ENCODE peak calls at places on chromosomes 13 and 19, in eight cellular contexts. V is NCI-H1436; P is stimulated activated CD4-positive, alpha-beta T cell treated with anti-CD3 and anti-CD28 coated beads, Interleukin-1b, Interleukin-23, amount 100 ng/mL, for 24 hours; E is activated B cell treated with CpG ODN at 0.5 μM for 24 hours; Y is upper lobe of right lung; U is LNCaP clone FGC; R is dermis blood vessel endothelial cell; G is caudate nucleus. D is an unnamed sample.

GRCh38 chr19:751501-752341 is 809 bp downstream of the MISP start:
- DNase-seq in V (no peak), P (no peak), E (no peak), Y (no peak), U (no peak), R (peak), G (no peak), D (no peak)

GRCh38 chr19:494171-495046 is 1.9 kb upstream of the MADCAM1 start:
- DNase-seq in V (no peak), P (no peak), E (no peak), Y (peak), U (no peak), R (no peak), G (no peak), D (no peak)

GRCh38 chr19:17610384-17610783 is 54.9 kb downstream of the COLGALT1 start:
- DNase-seq in V (no peak), P (no peak), E (no peak), Y (no peak), U (no peak), R (peak), G (no peak), D (no peak)

GRCh38 chr19:16078759-16079707 is 2.7 kb downstream of the TPM4 start:
- DNase-seq in V (peak), P (no peak), E (no peak), Y (peak), U (peak), R (peak), G (no peak), D (no peak)

GRCh38 chr13:42239644-42240043 is 32.3 kb upstream of the AKAP11 start:
- DNase-seq in V (no peak), P (no peak), E (no peak), Y (no peak), U (no peak), R (no peak), G (no peak), D (no peak)

GRCh38 chr13:35599385-35599784 is 122.9 kb upstream of the MAB21L1 start:
- DNase-seq in V (no peak), P (no peak), E (no peak), Y (no peak), U (no peak), R (no peak), G (no peak), D (no peak)

GRCh38 chr13:30713133-30713532 is 22.2 kb upstream of the ALOX5AP start:
- DNase-seq in V (no peak), P (no peak), E (no peak), Y (no peak), U (no peak), R (peak), G (no peak), D (no peak)

GRCh38 chr19:33219261-33219812 is 6.3 kb downstream of the SLC7A10 start:
- DNase-seq in V (no peak), P (no peak), E (no peak), Y (no peak), U (no peak), R (no peak), G (no peak), D (no peak)

GRCh38 chr19:1000095-1000494 is at the start of gene GRIN3B:
- DNase-seq in V (peak), P (no peak), E (peak), Y (peak), U (no peak), R (peak), G (no peak), D (peak)

GRCh38 chr13:73215807-73216206 is 157.0 kb downstream of the KLF5 start:
- DNase-seq in V (no peak), P (no peak), E (no peak), Y (no peak), U (no peak), R (no peak), G (no peak), D (no peak)

GRCh38 chr13:50140742-50141659 is 125.8 kb downstream of the KCNRG start:
- DNase-seq in V (no peak), P (no peak), E (no peak), Y (no peak), U (no peak), R (no peak), G (no peak), D (no peak)

GRCh38 chr19:54507824-54508223 is 5.2 kb downstream of the LAIR2 start:
- DNase-seq in V (no peak), P (no peak), E (no peak), Y (no peak), U (no peak), R (no peak), G (no peak), D (no peak)

GRCh38 chr13:113914333-113915011 is 50.6 kb upstream of the GAS6 start:
- DNase-seq in V (no peak), P (no peak), E (no peak), Y (no peak), U (no peak), R (no peak), G (no peak), D (no peak)

GRCh38 chr19:28710278-28710677 is 502.7 kb downstream of the UQCRFS1 start:
- DNase-seq in V (peak), P (no peak), E (no peak), Y (no peak), U (peak), R (peak), G (no peak), D (no peak)

GRCh38 chr13:44648392-44649117 is 72.4 kb upstream of the TSC22D1 start:
- DNase-seq in V (no peak), P (no peak), E (no peak), Y (no peak), U (no peak), R (peak), G (no peak), D (no peak)

GRCh38 chr13:77833331-77833863 is 85.2 kb downstream of the EDNRB start:
- DNase-seq in V (no peak), P (no peak), E (no peak), Y (no peak), U (no peak), R (no peak), G (no peak), D (no peak)

GRCh38 chr19:10045371-10045770 is 32.1 kb downstream of the RDH8 start:
- DNase-seq in V (no peak), P (no peak), E (no peak), Y (no peak), U (no peak), R (no peak), G (no peak), D (no peak)

GRCh38 chr13:98083936-98084335 is 59.0 kb upstream of the FARP1 start:
- DNase-seq in V (no peak), P (no peak), E (no peak), Y (no peak), U (no peak), R (no peak), G (no peak), D (no peak)

GRCh38 chr13:50153401-50153800 is 138.2 kb downstream of the KCNRG start:
- DNase-seq in V (no peak), P (no peak), E (no peak), Y (no peak), U (no peak), R (no peak), G (no peak), D (no peak)

GRCh38 chr19:23249911-23250649 is at the start of gene ZNF724:
- DNase-seq in V (peak), P (peak), E (peak), Y (peak), U (peak), R (peak), G (peak), D (peak)

GRCh38 chr19:36526581-36526980 is 1.5 kb downstream of the ZNF260 start:
- DNase-seq in V (no peak), P (no peak), E (no peak), Y (no peak), U (no peak), R (no peak), G (no peak), D (no peak)

GRCh38 chr13:96449920-96450319 is 360.0 kb downstream of the HS6ST3 start:
- DNase-seq in V (no peak), P (no peak), E (no peak), Y (no peak), U (no peak), R (no peak), G (no peak), D (no peak)